ENCODE peak calls at places on chromosomes 13 and 19, in six cellular contexts. U, X, P, M, K and B are unnamed samples.

GRCh38 chr19:7540761-7541480 is 5.4 kb downstream of the PNPLA6 start:
- DNase-seq in X (peak; percentile 86), U (no peak), P (no peak), K (peak; percentile 73), M (peak; percentile 92), B (no peak)

GRCh38 chr19:7545904-7546303 is 10.4 kb downstream of the PNPLA6 start:
- DNase-seq in P (no peak), M (no peak), K (no peak), X (no peak), U (no peak), B (no peak)

GRCh38 chr13:28137556-28137955 is 789 bp upstream of the PAN3 start:
- DNase-seq in U (no peak), K (no peak), X (no peak), M (no peak), P (no peak), B (no peak)

GRCh38 chr13:80483157-80483556 is 142.2 kb upstream of the SPRY2 start:
- DNase-seq in P (no peak), X (no peak), U (no peak), M (no peak), K (no peak), B (no peak)

GRCh38 chr13:62747629-62748028 is 1332.0 kb upstream of the PCDH20 start:
- DNase-seq in U (no peak), K (no peak), M (no peak), X (no peak), P (no peak), B (no peak)

GRCh38 chr19:45641274-45642105 is 2.3 kb upstream of the EML2 start:
- DNase-seq in K (no peak), X (peak; percentile 84), P (peak; percentile 90), U (peak; percentile 97), M (peak; percentile 95), B (peak; percentile 95)

GRCh38 chr13:95452376-95452775 is 100.1 kb upstream of the CLDN10 start:
- DNase-seq in X (no peak), P (no peak), M (no peak), K (no peak), U (no peak), B (no peak)

GRCh38 chr13:51625555-51626345 is 41.5 kb downstream of the WDFY2 start:
- DNase-seq in P (no peak), X (no peak), M (no peak), K (no peak), U (no peak), B (no peak)

GRCh38 chr19:33040994-33041827 is 23.5 kb downstream of the RHPN2 start:
- DNase-seq in U (peak; percentile 100), M (no peak), K (no peak), P (peak; percentile 100), X (no peak), B (peak; percentile 37)

GRCh38 chr13:108342369-108343289 is 73.1 kb downstream of the TNFSF13B start:
- DNase-seq in U (peak; percentile 4), M (no peak), X (no peak), K (peak; percentile 23), P (peak; percentile 15), B (peak; percentile 3)

GRCh38 chr13:39144941-39145533 is 106.8 kb downstream of the NHLRC3 start:
- DNase-seq in P (no peak), K (peak; percentile 56), M (peak; percentile 55), U (peak; percentile 25), X (peak; percentile 13), B (no peak)

GRCh38 chr19:47447470-47448359 is 24.0 kb downstream of the SLC8A2 start:
- DNase-seq in M (peak; percentile 100), X (peak; percentile 97), P (peak; percentile 31), U (peak; percentile 67), K (peak; percentile 97), B (no peak)

GRCh38 chr19:56566904-56567273 is 379 bp upstream of the ZNF470 start:
- DNase-seq in P (no peak), K (peak; percentile 68), M (no peak), U (peak; percentile 33), X (no peak), B (no peak)

GRCh38 chr13:44576396-44577235 is 486 bp upstream of the TSC22D1 start:
- DNase-seq in P (no peak), X (peak; percentile 30), M (no peak), K (peak; percentile 68), U (no peak), B (no peak)

GRCh38 chr13:32206097-32206740 is 108.9 kb downstream of the ZAR1L start:
- DNase-seq in U (no peak), K (no peak), X (no peak), P (no peak), M (no peak), B (no peak)

GRCh38 chr19:8366961-8367326 is 3.0 kb downstream of the ANGPTL4 start:
- DNase-seq in K (no peak), P (no peak), X (no peak), M (no peak), U (no peak), B (no peak)

GRCh38 chr19:39317476-39317875 is 3.2 kb downstream of the LRFN1 start:
- DNase-seq in P (no peak), X (no peak), K (no peak), M (no peak), U (no peak), B (no peak)

GRCh38 chr13:105774739-105775460 is 760.6 kb downstream of the EFNB2 start:
- DNase-seq in M (no peak), X (no peak), U (peak; percentile 4), P (peak; percentile 43), K (no peak), B (no peak)

GRCh38 chr13:99126821-99127220 is 73.8 kb upstream of the UBAC2 start:
- DNase-seq in U (no peak), P (no peak), X (no peak), M (no peak), K (no peak), B (no peak)

GRCh38 chr13:99124046-99124400 is 76.6 kb upstream of the UBAC2 start:
- DNase-seq in P (no peak), U (no peak), X (no peak), K (no peak), M (no peak), B (no peak)

GRCh38 chr13:99123101-99124045 is 77.3 kb upstream of the UBAC2 start:
- DNase-seq in U (no peak), P (no peak), X (no peak), K (no peak), M (no peak), B (no peak)

GRCh38 chr13:99124695-99125334 is 75.8 kb upstream of the UBAC2 start:
- DNase-seq in X (no peak), K (no peak), U (peak; percentile 28), M (no peak), P (no peak), B (peak; percentile 34)

DNA sequence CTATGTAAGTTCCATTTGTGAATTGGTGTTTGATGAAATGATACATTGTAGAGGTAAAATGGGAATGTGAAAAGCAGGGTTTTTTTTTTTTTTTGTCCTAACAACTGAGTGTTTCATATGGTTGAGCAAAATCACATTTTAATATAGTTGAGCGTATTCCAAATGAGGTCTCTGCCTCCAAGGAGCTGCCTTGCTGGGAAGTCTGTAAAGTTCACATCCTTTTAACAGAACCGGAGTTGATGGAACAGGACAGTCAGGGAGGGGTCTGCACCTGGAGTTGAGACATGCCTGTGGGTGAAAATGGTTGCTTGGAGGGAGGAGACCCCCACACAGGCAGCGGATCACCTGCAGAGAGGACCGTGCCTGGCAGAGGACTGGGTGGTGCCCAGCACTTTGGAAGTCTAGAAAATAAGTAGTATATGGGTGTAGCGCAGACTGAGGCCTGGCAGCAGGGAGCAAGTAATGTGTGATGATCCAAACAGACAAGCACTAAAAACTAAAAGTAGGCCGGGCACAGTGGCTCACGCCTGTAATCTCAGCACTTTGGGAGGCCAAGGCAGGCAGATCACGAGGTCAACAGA is 75.2 kb upstream of the UBAC2 start:
- DNase-seq in P (no peak), X (no peak), M (no peak), U (no peak), K (no peak), B (no peak)
- TF ChIP-seq CHD2 in P (no peak), X (no peak), M (no peak), U (no peak), K (no peak), B (no peak)

GRCh38 chr13:41458939-41459753 is 1.8 kb downstream of the RGCC start:
- DNase-seq in M (peak; percentile 59), P (peak; percentile 30), K (peak; percentile 32), U (peak; percentile 29), X (peak; percentile 51), B (no peak)

GRCh38 chr13:41461527-41462124 is 4.3 kb downstream of the RGCC start:
- DNase-seq in X (no peak), U (no peak), M (no peak), K (no peak), P (no peak), B (no peak)

GRCh38 chr13:41460930-41461329 is 3.6 kb downstream of the RGCC start:
- DNase-seq in K (no peak), U (no peak), P (no peak), X (no peak), M (no peak), B (no peak)

GRCh38 chr13:41458187-41458938 is 1.0 kb downstream of the RGCC start:
- DNase-seq in P (no peak), K (peak; percentile 56), X (peak; percentile 36), U (no peak), M (peak; percentile 63), B (no peak)

GRCh38 chr13:41459754-41460111 is 2.4 kb downstream of the RGCC start:
- DNase-seq in M (no peak), P (no peak), U (no peak), K (no peak), X (no peak), B (no peak)
- TF ChIP-seq CHD2 in M (no peak), P (no peak), U (no peak), K (no peak), X (no peak), B (no peak)

GRCh38 chr13:37457594-37457993 is 141.0 kb downstream of the POSTN start:
- DNase-seq in P (no peak), K (no peak), X (no peak), M (no peak), U (no peak), B (no peak)
- TF ChIP-seq CHD2 in P (no peak), K (no peak), X (no peak), M (no peak), U (no peak), B (no peak)

GRCh38 chr13:110484290-110485048 is 77.1 kb downstream of the RAB20 start:
- DNase-seq in P (no peak), K (no peak), U (no peak), X (no peak), M (no peak), B (no peak)

GRCh38 chr13:110490009-110490770 is 71.3 kb downstream of the RAB20 start:
- DNase-seq in K (no peak), U (no peak), M (no peak), X (no peak), P (peak; percentile 89), B (no peak)

GRCh38 chr13:110486061-110486780 is 75.3 kb downstream of the RAB20 start:
- DNase-seq in K (no peak), X (no peak), P (no peak), U (no peak), M (peak; percentile 58), B (no peak)

GRCh38 chr13:110483386-110483785 is 78.1 kb downstream of the RAB20 start:
- DNase-seq in X (no peak), M (no peak), U (no peak), K (no peak), P (no peak), B (no peak)

DNA sequence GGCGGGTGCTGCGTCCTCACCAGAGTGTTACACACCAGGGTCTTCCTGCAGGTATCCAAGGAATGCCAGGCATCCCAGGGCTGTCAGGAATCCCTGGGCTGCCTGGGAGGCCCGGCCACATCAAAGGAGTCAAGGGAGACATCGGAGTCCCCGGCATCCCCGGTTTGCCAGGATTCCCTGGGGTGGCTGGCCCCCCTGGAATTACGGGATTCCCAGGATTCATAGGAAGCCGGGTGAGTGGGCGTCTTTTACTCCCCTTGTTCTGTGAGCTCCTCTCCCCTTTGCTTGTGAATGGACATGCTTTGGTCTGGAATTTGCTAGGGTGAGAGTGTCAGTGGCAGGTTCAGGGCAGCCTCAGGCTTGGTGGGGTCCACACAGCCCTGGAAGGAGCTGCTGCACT is 75.9 kb downstream of the RAB20 start:
- DNase-seq in U (no peak), M (peak; percentile 77), X (no peak), P (peak; percentile 91), K (no peak), B (no peak)
- TF ChIP-seq CHD2 in U (no peak), M (no peak), X (no peak), P (no peak), K (no peak), B (no peak)